ENCODE peak calls at places on chromosomes 3 and 15, in nine cellular contexts. V is ecto neural progenitor cell; H is MCF 10A; I is activated T-cell treated with anti-CD3 and anti-CD28 coated beads, Interleukin-2, amount 50 U/mL, for 72 hours; T is endothelial cell of umbilical vein; C is Daoy; Y is amniotic stem cell; X is DMS153; G is endothelial cell. P is an unnamed sample.

GRCh38 chr3:133895208-133896001 is at the start of gene RAB6B:
- DNase-seq in T (peak; percentile 46), I (peak; percentile 33), H (peak; percentile 29), G (peak; percentile 55), Y (peak; percentile 40), X (no peak), V (peak; percentile 81), C (peak; percentile 74), P (no peak)

GRCh38 chr3:157026091-157026490 is 133.9 kb downstream of the CCNL1 start:
- DNase-seq in G (no peak), C (no peak), X (no peak), I (no peak), H (peak; percentile 38), T (no peak), Y (no peak), V (no peak), P (peak; percentile 12)

GRCh38 chr15:57635300-57635944 is 43.7 kb downstream of the MYZAP start:
- DNase-seq in I (no peak), X (no peak), T (peak; percentile 24), Y (no peak), G (no peak), C (no peak), V (no peak), H (no peak), P (no peak)

GRCh38 chr3:171375704-171376103 is 84.5 kb downstream of the TNIK start:
- DNase-seq in Y (no peak), V (no peak), H (no peak), G (no peak), I (no peak), C (no peak), T (no peak), X (no peak), P (no peak)

GRCh38 chr3:45571969-45572368 is 22.6 kb upstream of the LIMD1 start:
- DNase-seq in H (no peak), Y (no peak), C (no peak), T (no peak), X (no peak), I (no peak), G (no peak), V (no peak), P (no peak)

GRCh38 chr3:183180105-183180763 is 17.7 kb upstream of the LAMP3 start:
- DNase-seq in T (no peak), H (no peak), G (no peak), C (no peak), I (no peak), X (no peak), V (no peak), Y (no peak), P (no peak)

GRCh38 chr3:37909067-37909911 is 47.6 kb downstream of the CTDSPL start:
- DNase-seq in C (peak; percentile 8), G (no peak), V (no peak), H (no peak), X (no peak), I (no peak), T (peak; percentile 51), Y (no peak), P (no peak)

GRCh38 chr15:100533934-100534333 is 5.2 kb upstream of the CERS3 start:
- DNase-seq in Y (no peak), V (no peak), X (no peak), G (no peak), I (no peak), C (no peak), H (no peak), T (no peak), P (no peak)

GRCh38 chr15:100200287-100200772 is 141.4 kb downstream of the ADAMTS17 start:
- DNase-seq in C (no peak), V (peak; percentile 17), H (no peak), X (no peak), I (no peak), T (no peak), G (no peak), Y (no peak), P (no peak)

GRCh38 chr15:96359772-96360498 is 29.4 kb downstream of the NR2F2 start:
- DNase-seq in G (no peak), I (no peak), H (no peak), C (peak; percentile 55), T (peak; percentile 60), V (peak; percentile 77), Y (no peak), X (no peak), P (no peak)

GRCh38 chr15:39855400-39855799 is 64.7 kb downstream of the GPR176 start:
- DNase-seq in C (no peak), I (no peak), X (no peak), Y (no peak), H (no peak), G (no peak), T (no peak), V (no peak), P (no peak)

GRCh38 chr15:36130641-36131310 is 448.6 kb upstream of the CDIN1 start:
- DNase-seq in H (peak; percentile 6), I (no peak), X (no peak), Y (no peak), T (no peak), G (no peak), V (no peak), C (no peak), P (no peak)

GRCh38 chr15:90955911-90956310 is 1.2 kb downstream of the RCCD1 start:
- DNase-seq in G (no peak), T (no peak), X (no peak), H (peak; percentile 64), C (peak; percentile 28), V (no peak), I (no peak), Y (no peak), P (no peak)

GRCh38 chr3:11091088-11091590 is 63.2 kb upstream of the HRH1 start:
- DNase-seq in Y (no peak), V (peak; percentile 66), G (no peak), T (no peak), H (no peak), C (no peak), X (no peak), I (no peak), P (no peak)

GRCh38 chr3:111729087-111729846 is 129.8 kb upstream of the PHLDB2 start:
- DNase-seq in C (peak; percentile 74), H (peak; percentile 79), G (no peak), Y (peak; percentile 27), T (peak; percentile 56), V (no peak), I (no peak), X (no peak), P (no peak)

GRCh38 chr15:68057758-68058157 is 3.6 kb downstream of the PIAS1 start:
- DNase-seq in G (no peak), H (no peak), I (no peak), V (no peak), T (no peak), X (no peak), C (no peak), Y (no peak), P (no peak)

GRCh38 chr3:142888484-142889262 is at the start of gene PCOLCE2:
- DNase-seq in C (peak; percentile 68), V (peak; percentile 82), H (peak; percentile 16), G (peak; percentile 43), Y (no peak), I (peak; percentile 46), T (peak; percentile 16), X (no peak), P (no peak)

GRCh38 chr3:161233557-161233956 is 12.4 kb downstream of the NMD3 start:
- DNase-seq in X (no peak), G (no peak), H (no peak), V (no peak), C (no peak), I (no peak), T (no peak), Y (no peak), P (no peak)

GRCh38 chr3:126014252-126014651 is 45.3 kb downstream of the ROPN1B start:
- DNase-seq in T (no peak), I (no peak), G (no peak), H (peak; percentile 33), V (no peak), C (peak; percentile 27), Y (no peak), X (no peak), P (no peak)

GRCh38 chr15:91694829-91695205 is 158.7 kb upstream of the SLCO3A1 start:
- DNase-seq in G (no peak), C (peak; percentile 63), H (peak; percentile 78), T (no peak), Y (no peak), X (no peak), I (no peak), V (no peak), P (no peak)

GRCh38 chr3:32758375-32758753 is 59.4 kb upstream of the TRIM71 start:
- DNase-seq in H (no peak), G (no peak), V (no peak), X (no peak), C (no peak), Y (no peak), T (no peak), I (no peak), P (no peak)

GRCh38 chr3:12194669-12195161 is 36.0 kb upstream of the TIMP4 start:
- DNase-seq in C (peak; percentile 66), G (no peak), T (no peak), H (peak; percentile 80), Y (peak; percentile 35), I (peak; percentile 61), V (no peak), X (no peak), P (no peak)

GRCh38 chr15:39854161-39854560 is 65.9 kb downstream of the GPR176 start:
- DNase-seq in H (peak; percentile 21), G (no peak), X (no peak), I (no peak), C (no peak), V (no peak), T (no peak), Y (no peak), P (no peak)

GRCh38 chr3:58037141-58037910 is 29.1 kb downstream of the FLNB start:
- DNase-seq in X (no peak), V (no peak), G (no peak), H (no peak), I (no peak), T (no peak), C (no peak), Y (no peak), P (no peak)

GRCh38 chr3:126538316-126538715 is 14.4 kb downstream of the CHST13 start:
- DNase-seq in H (no peak), G (no peak), T (no peak), V (peak; percentile 45), X (no peak), Y (no peak), C (no peak), I (no peak), P (no peak)

GRCh38 chr3:193822492-193823220 is 229.6 kb downstream of the OPA1 start:
- DNase-seq in I (no peak), T (no peak), V (no peak), H (no peak), X (no peak), Y (no peak), G (no peak), C (peak; percentile 35), P (no peak)

P was measured in epithelial cell of prostate.